ENCODE peak calls at places on chromosome 3, in four cellular contexts. One of them, this sample, is unnamed.

GRCh38 chr3:12507871-12508281 is 23.6 kb downstream of the TSEN2 start:
- DNase-seq in mesendoderm: no peak
- DNase-seq in AG10803: peak; percentile 62
- DNase-seq in cerebellar cortex: no peak
- DNase-seq in this sample: no peak

GRCh38 chr3:49869525-49870126 is at the start of gene CAMKV:
- DNase-seq in AG10803: no peak
- DNase-seq in mesendoderm: peak; percentile 58
- DNase-seq in cerebellar cortex: peak; percentile 18
- DNase-seq in this sample: no peak

GRCh38 chr3:156605686-156606605 is 51.0 kb upstream of the SSR3 start:
- DNase-seq in mesendoderm: peak; percentile 87
- DNase-seq in cerebellar cortex: peak; percentile 11
- DNase-seq in AG10803: peak; percentile 78
- DNase-seq in this sample: peak; percentile 28

GRCh38 chr3:71370467-71370866 is 213.1 kb downstream of the FOXP1 start:
- DNase-seq in mesendoderm: no peak
- DNase-seq in cerebellar cortex: no peak
- DNase-seq in AG10803: no peak
- DNase-seq in this sample: no peak

GRCh38 chr3:25429441-25429907 is 1.4 kb downstream of the RARB start:
- DNase-seq in cerebellar cortex: no peak
- DNase-seq in AG10803: no peak
- DNase-seq in mesendoderm: no peak
- DNase-seq in this sample: no peak

GRCh38 chr3:27166888-27167287 is 202.3 kb downstream of the NEK10 start:
- DNase-seq in cerebellar cortex: peak; percentile 7
- DNase-seq in mesendoderm: peak; percentile 60
- DNase-seq in AG10803: peak; percentile 100
- DNase-seq in this sample: no peak

GRCh38 chr3:98814799-98815450 is 51.8 kb downstream of the ST3GAL6 start:
- DNase-seq in mesendoderm: peak; percentile 37
- DNase-seq in AG10803: peak; percentile 50
- DNase-seq in cerebellar cortex: no peak
- DNase-seq in this sample: no peak

GRCh38 chr3:186079925-186080324 is 29.0 kb downstream of the ETV5 start:
- DNase-seq in mesendoderm: peak; percentile 88
- DNase-seq in AG10803: no peak
- DNase-seq in cerebellar cortex: no peak
- DNase-seq in this sample: no peak

GRCh38 chr3:55511895-55512585 is 24.9 kb upstream of the WNT5A start:
- DNase-seq in AG10803: peak; percentile 86
- DNase-seq in cerebellar cortex: no peak
- DNase-seq in mesendoderm: no peak
- DNase-seq in this sample: no peak

GRCh38 chr3:107899996-107900651 is 190.7 kb downstream of the CD47 start:
- DNase-seq in mesendoderm: no peak
- DNase-seq in cerebellar cortex: no peak
- DNase-seq in AG10803: peak; percentile 9
- DNase-seq in this sample: no peak

GRCh38 chr3:129005526-129006303 is 4.6 kb downstream of the EFCC1 start:
- DNase-seq in cerebellar cortex: no peak
- DNase-seq in AG10803: peak; percentile 36
- DNase-seq in mesendoderm: no peak
- DNase-seq in this sample: no peak

GRCh38 chr3:71066849-71067261 is 516.7 kb downstream of the FOXP1 start:
- DNase-seq in mesendoderm: peak; percentile 68
- DNase-seq in AG10803: peak; percentile 59
- DNase-seq in cerebellar cortex: no peak
- DNase-seq in this sample: peak; percentile 86

GRCh38 chr3:19526071-19526470 is 377.8 kb downstream of the KCNH8 start:
- DNase-seq in cerebellar cortex: peak; percentile 60
- DNase-seq in mesendoderm: no peak
- DNase-seq in AG10803: no peak
- DNase-seq in this sample: no peak

GRCh38 chr3:51735039-51735438 is 28.2 kb downstream of the GRM2 start:
- DNase-seq in AG10803: no peak
- DNase-seq in cerebellar cortex: no peak
- DNase-seq in mesendoderm: no peak
- DNase-seq in this sample: no peak